ENCODE peak calls at places on chromosomes 2 and 18, in nine cellular contexts. R is NCI-H1092 treated with DMSO at 0.1 percent for 48 hours; H is choroid plexus epithelial cell; J is mesenteric fat pad; V is non-pigmented ciliary epithelial cell; Z is ecto neural progenitor cell; C is CD4-positive, alpha-beta T cell; S is upper lobe of right lung; M is D721Med. Y is an unnamed sample.

GRCh38 chr2:158779621-158780020 is 15.5 kb upstream of the DAPL1 start:
- DNase-seq in S (no peak), J (no peak), C (no peak), R (no peak), H (no peak), V (no peak), M (no peak), Z (no peak), Y (no peak)

GRCh38 chr2:62382122-62382521 is 123.9 kb downstream of the TMEM17 start:
- DNase-seq in H (no peak), J (no peak), V (no peak), M (no peak), R (no peak), C (no peak), S (no peak), Z (no peak), Y (no peak)

GRCh38 chr2:238165288-238165921 is 6.6 kb downstream of the ERFE start:
- DNase-seq in M (no peak), C (no peak), J (no peak), Z (peak), R (no peak), S (peak), V (no peak), H (no peak), Y (no peak)

GRCh38 chr2:189594305-189594704 is 13.7 kb upstream of the SLC40A1 start:
- DNase-seq in C (no peak), S (no peak), Z (no peak), V (no peak), H (no peak), J (no peak), M (no peak), R (no peak), Y (no peak)

GRCh38 chr18:63249781-63250180 is 69.8 kb downstream of the BCL2 start:
- DNase-seq in M (no peak), V (no peak), S (no peak), J (no peak), Z (no peak), C (no peak), R (no peak), H (peak), Y (no peak)

GRCh38 chr2:74436804-74437695 is 4.7 kb downstream of the RTKN start:
- DNase-seq in H (peak), Z (no peak), M (no peak), S (no peak), V (no peak), C (no peak), J (no peak), R (no peak), Y (no peak)

GRCh38 chr18:2847341-2848144 is 737 bp downstream of the EMILIN2 start:
- DNase-seq in Z (peak), J (no peak), V (no peak), C (no peak), H (peak), R (no peak), S (peak), M (peak), Y (no peak)

GRCh38 chr2:129078548-129078947 is 759.9 kb upstream of the HS6ST1 start:
- DNase-seq in V (no peak), Z (no peak), S (no peak), J (no peak), C (no peak), M (no peak), H (no peak), R (no peak), Y (no peak)

GRCh38 chr2:42225573-42225972 is 56.4 kb downstream of the EML4 start:
- DNase-seq in S (no peak), H (no peak), R (no peak), Z (no peak), M (no peak), C (no peak), J (no peak), V (no peak), Y (no peak)

GRCh38 chr2:145380436-145381017 is 860.6 kb upstream of the ZEB2 start:
- DNase-seq in J (no peak), S (no peak), C (no peak), M (no peak), H (peak), V (peak), Z (no peak), R (no peak), Y (no peak)

GRCh38 chr18:45837283-45838070 is 12.0 kb downstream of the SIGLEC15 start:
- DNase-seq in C (no peak), S (peak), H (peak), M (no peak), Z (peak), R (no peak), V (no peak), J (peak), Y (no peak)

GRCh38 chr2:27888790-27889189 is 1.4 kb downstream of the RBKS start:
- DNase-seq in M (no peak), H (peak), Z (no peak), C (no peak), R (no peak), V (no peak), J (no peak), S (no peak), Y (no peak)

GRCh38 chr2:190167702-190168101 is 105.2 kb upstream of the MSTN start:
- DNase-seq in C (no peak), J (no peak), V (no peak), Z (no peak), S (no peak), M (no peak), H (no peak), R (no peak), Y (no peak)

GRCh38 chr2:109081374-109081773 is 47.6 kb upstream of the SH3RF3 start:
- DNase-seq in Z (no peak), S (no peak), C (no peak), J (no peak), R (no peak), H (no peak), M (no peak), V (no peak), Y (no peak)

GRCh38 chr2:161250864-161251436 is 57.3 kb upstream of the PSMD14 start:
- DNase-seq in M (no peak), C (no peak), S (no peak), V (no peak), R (peak), Z (no peak), H (peak), J (no peak), Y (no peak)

GRCh38 chr2:231613054-231613654 is 20.5 kb downstream of the TEX44 start:
- DNase-seq in V (no peak), S (peak), R (peak), M (no peak), C (no peak), J (no peak), Z (peak), H (peak), Y (no peak)

GRCh38 chr2:134683561-134684112 is 35.2 kb downstream of the TMEM163 start:
- DNase-seq in C (no peak), M (no peak), H (no peak), J (no peak), V (no peak), S (no peak), Z (no peak), R (no peak), Y (no peak)

GRCh38 chr2:38862481-38862880 is 13.3 kb downstream of the DHX57 start:
- DNase-seq in V (no peak), C (no peak), S (no peak), R (no peak), Z (no peak), H (no peak), M (no peak), J (no peak), Y (no peak)

GRCh38 chr2:227864161-227864756 is 7.2 kb upstream of the DAW1 start:
- DNase-seq in Z (no peak), V (no peak), M (no peak), R (no peak), S (no peak), C (no peak), J (no peak), H (peak), Y (no peak)

GRCh38 chr2:200380833-200381542 is 74.5 kb downstream of the SPATS2L start:
- DNase-seq in J (no peak), S (no peak), R (no peak), H (peak), Z (no peak), C (no peak), M (no peak), V (peak), Y (no peak)

GRCh38 chr2:25664531-25665307 is 8.7 kb downstream of the DTNB start:
- DNase-seq in R (no peak), J (no peak), S (no peak), H (peak), M (no peak), C (peak), Z (peak), V (peak), Y (no peak)

GRCh38 chr2:44706584-44707553 is 234.6 kb upstream of the SIX3 start:
- DNase-seq in Z (no peak), H (no peak), J (no peak), C (no peak), M (no peak), V (no peak), S (no peak), R (peak), Y (no peak)

GRCh38 chr2:150013011-150013410 is 425.4 kb upstream of the MMADHC start:
- DNase-seq in M (no peak), C (no peak), V (no peak), J (no peak), S (no peak), H (peak), R (no peak), Z (no peak), Y (no peak)

GRCh38 chr2:223580951-223581350 is 21.2 kb downstream of the SCG2 start:
- DNase-seq in S (no peak), R (no peak), V (no peak), H (peak), Z (no peak), M (no peak), C (no peak), J (no peak), Y (no peak)

GRCh38 chr18:75211721-75212625 is 1.4 kb downstream of the TSHZ1 start:
- DNase-seq in S (peak), Z (peak), J (no peak), V (no peak), R (peak), C (no peak), M (no peak), H (peak), Y (no peak)

GRCh38 chr2:238129166-238130010 is 9.1 kb upstream of the KLHL30 start:
- DNase-seq in V (no peak), R (no peak), H (no peak), C (no peak), Z (no peak), S (no peak), M (no peak), J (no peak), Y (no peak)

GRCh38 chr18:36284671-36285295 is 12.7 kb upstream of the FHOD3 start:
- DNase-seq in J (no peak), C (peak), S (no peak), M (no peak), H (peak), R (peak), V (no peak), Z (no peak), Y (no peak)

Y was measured in GOT3.